ENCODE peak calls at places on chromosome 13, in nine cellular contexts. A is hypothalamus; S is ovary; O is astrocyte; W is effector memory CD8-positive, alpha-beta T cell; G is HT-29; F is omental fat pad; M is activated gamma-delta T cell; Z is lung. I is an unnamed sample.

GRCh38 chr13:109145631-109146030 is 516.2 kb downstream of the MYO16 start:
- DNase-seq in Z (no peak), A (no peak), S (peak; percentile 27), O (peak; percentile 45), W (no peak), M (no peak), F (no peak), G (peak; percentile 73), I (no peak)

GRCh38 chr13:32720026-32720425 is 133.8 kb downstream of the PDS5B start:
- DNase-seq in M (no peak), Z (no peak), F (no peak), S (no peak), W (no peak), O (no peak), A (no peak), G (no peak), I (no peak)

GRCh38 chr13:35909837-35910236 is 221.3 kb downstream of the DCLK1 start:
- DNase-seq in M (no peak), G (no peak), Z (no peak), W (no peak), F (no peak), O (no peak), S (no peak), A (no peak), I (no peak)

GRCh38 chr13:113991191-113991669 is 17.4 kb upstream of the C13orf46 start:
- DNase-seq in Z (no peak), W (no peak), M (no peak), G (no peak), O (no peak), S (no peak), F (no peak), A (no peak), I (no peak)

GRCh38 chr13:73967397-73968165 is 166.6 kb downstream of the KLF12 start:
- DNase-seq in M (no peak), A (no peak), O (no peak), Z (no peak), G (no peak), S (no peak), F (no peak), W (no peak), I (no peak)

GRCh38 chr13:42398542-42398941 is 126.6 kb downstream of the AKAP11 start:
- DNase-seq in M (no peak), A (no peak), W (no peak), O (no peak), Z (no peak), G (no peak), F (no peak), S (no peak), I (no peak)

GRCh38 chr13:51895906-51896888 is 34.4 kb downstream of the CCDC70 start:
- DNase-seq in M (no peak), S (no peak), O (peak; percentile 31), F (no peak), A (no peak), Z (peak; percentile 55), G (peak; percentile 80), W (peak; percentile 5), I (peak; percentile 47)

GRCh38 chr13:54356849-54357248 is 1328.2 kb downstream of the OLFM4 start:
- DNase-seq in S (no peak), M (no peak), O (no peak), W (no peak), Z (no peak), F (no peak), A (no peak), G (no peak), I (no peak)

GRCh38 chr13:40460116-40460515 is 206.3 kb downstream of the FOXO1 start:
- DNase-seq in Z (no peak), S (no peak), M (no peak), W (no peak), O (peak; percentile 58), G (no peak), F (no peak), A (no peak), I (no peak)

GRCh38 chr13:23384111-23384510 is 49.4 kb downstream of the SACS start:
- DNase-seq in A (no peak), G (no peak), S (no peak), Z (no peak), F (no peak), W (no peak), M (no peak), O (peak; percentile 75), I (no peak)